ENCODE peak calls at places on chromosomes 16 and 17, in ten cellular contexts. V, C, Q, G, S, I, U, M, W and O are unnamed samples.

GRCh38 chr17:8740486-8740885 is 4.2 kb downstream of the CCDC42 start:
- DNase-seq in Q (no peak), S (peak), M (no peak), U (no peak), W (peak), G (peak), V (peak), C (no peak), I (peak), O (no peak)

GRCh38 chr16:75429621-75430403 is 3.5 kb downstream of the CFDP1 start:
- DNase-seq in M (no peak), S (no peak), U (no peak), V (no peak), I (no peak), C (no peak), Q (no peak), W (no peak), G (no peak), O (no peak)

GRCh38 chr17:59105852-59106462 is 723 bp downstream of the TRIM37 start:
- DNase-seq in S (peak), Q (peak), V (peak), W (peak), C (peak), I (peak), U (peak), G (peak), M (no peak), O (peak)

GRCh38 chr16:66414891-66415290 is 12.2 kb upstream of the BEAN1 start:
- DNase-seq in I (no peak), C (no peak), Q (no peak), W (no peak), V (no peak), M (no peak), G (peak), U (no peak), S (no peak), O (no peak)

GRCh38 chr17:72282439-72283029 is 161.7 kb downstream of the SOX9 start:
- DNase-seq in U (no peak), I (no peak), G (no peak), V (no peak), Q (no peak), W (no peak), C (no peak), M (no peak), S (no peak), O (no peak)

GRCh38 chr17:45341389-45342158 is 24.8 kb upstream of the MAP3K14 start:
- DNase-seq in S (no peak), W (no peak), V (no peak), Q (peak), U (no peak), C (peak), M (no peak), G (no peak), I (no peak), O (peak)

GRCh38 chr16:49576173-49576494 is 202.5 kb downstream of the C16orf78 start:
- DNase-seq in V (no peak), M (no peak), G (no peak), Q (no peak), U (no peak), S (no peak), C (no peak), W (no peak), I (no peak), O (no peak)

GRCh38 chr17:77396610-77397009 is 255.8 kb downstream of the SEC14L1 start:
- DNase-seq in I (no peak), S (no peak), Q (no peak), C (no peak), U (no peak), M (no peak), W (no peak), G (no peak), V (no peak), O (no peak)

GRCh38 chr16:81478876-81479496 is 34.4 kb downstream of the CMIP start:
- DNase-seq in G (no peak), W (no peak), U (peak), M (no peak), I (peak), Q (no peak), V (no peak), S (no peak), C (peak), O (peak)

GRCh38 chr17:7022791-7023571 is at the start of gene BCL6B:
- DNase-seq in V (no peak), I (no peak), C (no peak), W (no peak), Q (no peak), S (no peak), M (no peak), G (no peak), U (no peak), O (no peak)

GRCh38 chr16:29745853-29746345 is at the start of gene C16orf54:
- DNase-seq in W (peak), I (no peak), M (no peak), G (peak), V (peak), C (no peak), Q (no peak), U (peak), S (peak), O (peak)

GRCh38 chr17:80513892-80514291 is 30.7 kb upstream of the RPTOR start:
- DNase-seq in W (no peak), U (no peak), M (no peak), V (no peak), G (no peak), Q (no peak), I (no peak), C (no peak), S (no peak), O (no peak)

GRCh38 chr16:54418903-54419302 is 132.3 kb upstream of the IRX3 start:
- DNase-seq in C (no peak), M (no peak), I (no peak), W (no peak), U (no peak), S (no peak), G (no peak), V (no peak), Q (no peak), O (no peak)

GRCh38 chr16:89742948-89743347 is 21.6 kb downstream of the ZNF276 start:
- DNase-seq in I (no peak), U (no peak), W (no peak), S (no peak), M (no peak), V (no peak), Q (no peak), C (no peak), G (no peak), O (no peak)

GRCh38 chr16:15689290-15689689 is 39.2 kb downstream of the NDE1 start:
- DNase-seq in U (no peak), S (no peak), M (no peak), Q (no peak), W (no peak), C (no peak), G (no peak), V (no peak), I (no peak), O (no peak)

GRCh38 chr17:32869345-32870026 is 7.4 kb downstream of the MYO1D start:
- DNase-seq in W (no peak), C (no peak), U (no peak), S (no peak), I (no peak), M (no peak), G (no peak), Q (no peak), V (no peak), O (no peak)

GRCh38 chr17:15185625-15185991 is 79.5 kb downstream of the PMP22 start:
- DNase-seq in G (no peak), Q (no peak), S (no peak), M (no peak), C (peak), V (no peak), U (no peak), I (no peak), W (no peak), O (peak)

GRCh38 chr17:39755550-39756375 is 18.0 kb downstream of the GRB7 start:
- DNase-seq in V (peak), M (no peak), G (peak), W (peak), Q (peak), U (no peak), I (peak), S (peak), C (peak), O (peak)

GRCh38 chr17:68148936-68149335 is 98.9 kb upstream of the AMZ2 start:
- DNase-seq in S (no peak), U (no peak), I (no peak), Q (no peak), G (no peak), W (no peak), M (no peak), V (no peak), C (no peak), O (no peak)

GRCh38 chr17:77326636-77327035 is 185.9 kb downstream of the SEC14L1 start:
- DNase-seq in V (no peak), Q (no peak), C (no peak), M (no peak), I (no peak), G (no peak), S (no peak), U (no peak), W (no peak), O (no peak)

GRCh38 chr17:32596666-32597065 is 109.9 kb downstream of the CDK5R1 start:
- DNase-seq in S (no peak), I (no peak), C (no peak), M (peak), G (peak), U (no peak), V (no peak), W (no peak), Q (no peak), O (peak)

GRCh38 chr17:50916708-50917417 is 50.7 kb upstream of the TOB1 start:
- DNase-seq in S (no peak), M (no peak), C (no peak), G (no peak), W (no peak), I (no peak), Q (no peak), V (no peak), U (no peak), O (no peak)

GRCh38 chr17:82960419-82961271 is 118.8 kb upstream of the METRNL start:
- DNase-seq in V (no peak), C (no peak), I (no peak), G (no peak), W (no peak), U (no peak), Q (no peak), M (no peak), S (no peak), O (no peak)

GRCh38 chr17:2521257-2521656 is 9.6 kb upstream of the METTL16 start:
- DNase-seq in M (no peak), C (no peak), V (no peak), Q (no peak), G (no peak), I (no peak), U (no peak), W (no peak), S (no peak), O (no peak)

GRCh38 chr17:41968676-41969075 is 2.1 kb downstream of the CNP start:
- DNase-seq in U (no peak), S (no peak), M (no peak), I (no peak), W (no peak), V (no peak), G (no peak), Q (no peak), C (no peak), O (no peak)